ENCODE peak calls at places on chromosomes 1 and 21, in six cellular contexts. One of them, this sample, is unnamed.

GRCh38 chr1:155321577-155322497 is 1.1 kb downstream of the RUSC1 start:
- DNase-seq in stomach: no peak
- DNase-seq in neuronal stem cell: no peak
- DNase-seq in spleen: no peak
- DNase-seq in left lung: no peak
- DNase-seq in Peyer's patch: no peak
- DNase-seq in this sample: no peak

GRCh38 chr21:45356251-45356650 is 48.7 kb upstream of the COL18A1 start:
- DNase-seq in neuronal stem cell: no peak
- DNase-seq in left lung: no peak
- DNase-seq in spleen: no peak
- DNase-seq in stomach: no peak
- DNase-seq in Peyer's patch: no peak
- DNase-seq in this sample: no peak

GRCh38 chr1:108813326-108813725 is 43.6 kb downstream of the AKNAD1 start:
- DNase-seq in spleen: no peak
- DNase-seq in neuronal stem cell: no peak
- DNase-seq in Peyer's patch: no peak
- DNase-seq in left lung: no peak
- DNase-seq in stomach: no peak
- DNase-seq in this sample: no peak

GRCh38 chr1:197224160-197224559 is 43.9 kb upstream of the CRB1 start:
- DNase-seq in neuronal stem cell: no peak
- DNase-seq in Peyer's patch: no peak
- DNase-seq in left lung: no peak
- DNase-seq in spleen: no peak
- DNase-seq in stomach: no peak
- DNase-seq in this sample: no peak

GRCh38 chr21:35226960-35227741 is 178.0 kb upstream of the RUNX1 start:
- DNase-seq in Peyer's patch: peak; percentile 71
- DNase-seq in spleen: no peak
- DNase-seq in stomach: no peak
- DNase-seq in neuronal stem cell: no peak
- DNase-seq in left lung: no peak
- DNase-seq in this sample: no peak

GRCh38 chr1:216462061-216462775 is 39.0 kb upstream of the USH2A start:
- DNase-seq in Peyer's patch: no peak
- DNase-seq in neuronal stem cell: no peak
- DNase-seq in spleen: no peak
- DNase-seq in left lung: no peak
- DNase-seq in stomach: no peak
- DNase-seq in this sample: no peak

GRCh38 chr21:45420623-45421041 is 15.7 kb downstream of the COL18A1 start:
- DNase-seq in left lung: no peak
- DNase-seq in spleen: peak; percentile 54
- DNase-seq in Peyer's patch: no peak
- DNase-seq in neuronal stem cell: no peak
- DNase-seq in stomach: peak; percentile 63
- DNase-seq in this sample: no peak

GRCh38 chr1:110254604-110255003 is 44.5 kb downstream of the KCNC4 start:
- DNase-seq in Peyer's patch: no peak
- DNase-seq in left lung: no peak
- DNase-seq in stomach: no peak
- DNase-seq in spleen: no peak
- DNase-seq in neuronal stem cell: no peak
- DNase-seq in this sample: no peak

GRCh38 chr1:241799414-241799813 is 48.6 kb upstream of the EXO1 start:
- DNase-seq in Peyer's patch: no peak
- DNase-seq in spleen: no peak
- DNase-seq in stomach: no peak
- DNase-seq in left lung: no peak
- DNase-seq in neuronal stem cell: no peak
- DNase-seq in this sample: no peak

GRCh38 chr1:77759090-77760028 is at the start of gene USP33:
- DNase-seq in stomach: peak; percentile 91
- DNase-seq in neuronal stem cell: peak; percentile 80
- DNase-seq in left lung: peak; percentile 91
- DNase-seq in Peyer's patch: peak; percentile 89
- DNase-seq in spleen: peak; percentile 98
- DNase-seq in this sample: peak; percentile 93

GRCh38 chr21:32412998-32413504 is 545 bp downstream of the EVA1C start:
- DNase-seq in Peyer's patch: no peak
- DNase-seq in spleen: peak; percentile 81
- DNase-seq in neuronal stem cell: no peak
- DNase-seq in stomach: peak; percentile 57
- DNase-seq in left lung: peak; percentile 54
- DNase-seq in this sample: peak; percentile 44

GRCh38 chr1:9822897-9823692 is 670 bp downstream of the CLSTN1 start:
- DNase-seq in spleen: peak; percentile 84
- DNase-seq in stomach: no peak
- DNase-seq in Peyer's patch: peak; percentile 32
- DNase-seq in neuronal stem cell: no peak
- DNase-seq in left lung: no peak
- DNase-seq in this sample: peak; percentile 32

GRCh38 chr21:33418686-33419085 is 15.5 kb downstream of the IFNGR2 start:
- DNase-seq in left lung: no peak
- DNase-seq in Peyer's patch: no peak
- DNase-seq in spleen: no peak
- DNase-seq in neuronal stem cell: no peak
- DNase-seq in stomach: no peak
- DNase-seq in this sample: no peak

GRCh38 chr1:154474802-154475201 is 27.2 kb upstream of the TDRD10 start:
- DNase-seq in left lung: peak; percentile 85
- DNase-seq in stomach: peak; percentile 68
- DNase-seq in Peyer's patch: no peak
- DNase-seq in neuronal stem cell: no peak
- DNase-seq in spleen: no peak
- DNase-seq in this sample: no peak

GRCh38 chr1:58290685-58291372 is 255.7 kb downstream of the OMA1 start:
- DNase-seq in stomach: no peak
- DNase-seq in neuronal stem cell: peak; percentile 63
- DNase-seq in left lung: no peak
- DNase-seq in Peyer's patch: no peak
- DNase-seq in spleen: no peak
- DNase-seq in this sample: no peak

GRCh38 chr1:25795955-25796806 is 3.8 kb upstream of the SELENON start:
- DNase-seq in neuronal stem cell: no peak
- DNase-seq in stomach: peak; percentile 70
- DNase-seq in Peyer's patch: peak; percentile 37
- DNase-seq in spleen: no peak
- DNase-seq in left lung: no peak
- DNase-seq in this sample: peak; percentile 71

GRCh38 chr21:41242238-41242829 is 74.3 kb upstream of the FAM3B start:
- DNase-seq in spleen: no peak
- DNase-seq in Peyer's patch: no peak
- DNase-seq in stomach: no peak
- DNase-seq in neuronal stem cell: no peak
- DNase-seq in left lung: no peak
- DNase-seq in this sample: no peak

GRCh38 chr1:38075191-38075590 is 28.6 kb upstream of the POU3F1 start:
- DNase-seq in neuronal stem cell: no peak
- DNase-seq in stomach: no peak
- DNase-seq in Peyer's patch: no peak
- DNase-seq in left lung: no peak
- DNase-seq in spleen: no peak
- DNase-seq in this sample: no peak

GRCh38 chr1:43851561-43852338 is 81.9 kb upstream of the ARTN start:
- DNase-seq in neuronal stem cell: no peak
- DNase-seq in spleen: no peak
- DNase-seq in stomach: no peak
- DNase-seq in Peyer's patch: no peak
- DNase-seq in left lung: no peak
- DNase-seq in this sample: no peak

GRCh38 chr1:49051647-49052046 is 275.0 kb upstream of the BEND5 start:
- DNase-seq in stomach: no peak
- DNase-seq in neuronal stem cell: no peak
- DNase-seq in left lung: no peak
- DNase-seq in Peyer's patch: no peak
- DNase-seq in spleen: no peak
- DNase-seq in this sample: no peak

GRCh38 chr1:182570611-182570970 is 18.5 kb downstream of the RNASEL start:
- DNase-seq in neuronal stem cell: no peak
- DNase-seq in left lung: no peak
- DNase-seq in Peyer's patch: no peak
- DNase-seq in stomach: no peak
- DNase-seq in spleen: no peak
- DNase-seq in this sample: no peak
- H3K4me1 ChIP-seq in neuronal stem cell: no peaks in the 10 kb centered on the region
- H3K4me1 ChIP-seq in left lung: no peaks in the 10 kb centered on the region
- H3K4me1 ChIP-seq in Peyer's patch: no peaks in the 10 kb centered on the region
- H3K4me1 ChIP-seq in stomach: no peaks in the 10 kb centered on the region
- H3K4me1 ChIP-seq in spleen: peaks cover 19% of the 10 kb centered on the region
- H3K4me1 ChIP-seq in this sample: no peaks in the 10 kb centered on the region

GRCh38 chr1:145985129-145985501 is 11.3 kb downstream of the TXNIP start:
- DNase-seq in neuronal stem cell: no peak
- DNase-seq in spleen: no peak
- DNase-seq in left lung: peak; percentile 32
- DNase-seq in Peyer's patch: no peak
- DNase-seq in stomach: peak; percentile 65
- DNase-seq in this sample: no peak
- H3K4me1 ChIP-seq in neuronal stem cell: peaks cover 7% of the 10 kb centered on the region
- H3K4me1 ChIP-seq in spleen: peaks cover 100% of the 10 kb centered on the region
- H3K4me1 ChIP-seq in left lung: peaks cover 24% of the 10 kb centered on the region
- H3K4me1 ChIP-seq in Peyer's patch: peaks cover 9% of the 10 kb centered on the region
- H3K4me1 ChIP-seq in stomach: peaks cover 71% of the 10 kb centered on the region
- H3K4me1 ChIP-seq in this sample: peaks cover 40% of the 10 kb centered on the region

DNA sequence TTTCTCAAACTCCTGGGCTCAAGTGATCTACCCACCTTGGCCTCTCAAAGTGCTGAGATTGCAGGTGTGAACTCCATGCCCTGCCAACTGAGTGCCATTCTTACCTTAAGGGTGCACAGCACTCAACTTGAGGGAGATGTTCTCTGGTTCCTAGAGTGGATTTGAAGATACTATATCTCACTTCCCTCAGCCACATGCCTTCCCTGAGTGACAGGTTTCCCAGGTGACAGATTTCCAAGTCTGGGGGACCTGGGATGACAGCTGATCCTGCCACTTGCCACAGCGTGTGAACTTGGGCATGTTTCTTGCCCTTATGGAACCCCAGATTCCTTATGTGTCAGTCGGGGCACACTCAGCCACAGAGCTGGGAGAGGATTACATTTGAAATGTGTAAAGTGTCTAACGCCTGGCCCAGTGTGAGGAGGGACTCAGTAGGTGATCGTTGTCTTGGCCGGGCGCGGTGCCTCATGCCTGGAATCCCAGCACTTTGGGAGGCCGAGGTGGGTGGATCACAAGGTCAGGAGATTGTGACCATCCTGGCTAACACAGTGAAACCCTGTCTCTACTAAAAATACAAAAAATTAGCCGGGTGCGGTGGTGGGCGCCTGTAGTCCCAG is 29.6 kb upstream of the BTG2 start:
- DNase-seq in left lung: no peak
- DNase-seq in spleen: peak; percentile 51
- DNase-seq in Peyer's patch: no peak
- DNase-seq in neuronal stem cell: no peak
- DNase-seq in stomach: no peak
- DNase-seq in this sample: peak; percentile 7
- H3K4me1 ChIP-seq in left lung: peaks cover 9% of the 10 kb centered on the region
- H3K4me1 ChIP-seq in spleen: peaks cover 95% of the 10 kb centered on the region
- H3K4me1 ChIP-seq in Peyer's patch: peaks cover 3% of the 10 kb centered on the region
- H3K4me1 ChIP-seq in neuronal stem cell: peaks cover 22% of the 10 kb centered on the region
- H3K4me1 ChIP-seq in stomach: peaks cover 53% of the 10 kb centered on the region
- H3K4me1 ChIP-seq in this sample: peaks cover 31% of the 10 kb centered on the region

DNA sequence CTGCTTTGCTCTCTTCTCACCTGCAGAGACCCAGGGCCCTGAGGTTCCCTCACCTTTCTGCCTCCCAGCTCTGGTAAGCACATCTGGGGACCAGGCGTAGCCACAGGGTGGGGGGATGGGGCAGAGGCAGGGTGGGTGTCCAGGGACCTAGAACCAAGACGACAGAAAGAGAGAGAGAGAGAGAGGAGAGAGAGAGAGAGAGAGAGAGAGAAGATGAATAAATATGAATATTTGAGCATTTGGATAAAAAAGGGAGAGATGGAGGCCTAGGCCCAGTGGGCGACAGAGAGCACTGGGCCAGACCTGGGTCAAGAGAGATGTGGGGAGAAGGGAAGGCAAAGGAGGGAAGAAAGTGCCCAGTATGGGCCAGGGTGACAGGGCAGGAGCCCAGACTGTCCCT is 32.8 kb downstream of the FOXO6 start:
- DNase-seq in left lung: no peak
- DNase-seq in Peyer's patch: no peak
- DNase-seq in neuronal stem cell: no peak
- DNase-seq in stomach: no peak
- DNase-seq in spleen: no peak
- DNase-seq in this sample: no peak
- H3K4me1 ChIP-seq in left lung: no peaks in the 10 kb centered on the region
- H3K4me1 ChIP-seq in Peyer's patch: no peaks in the 10 kb centered on the region
- H3K4me1 ChIP-seq in neuronal stem cell: peaks cover 20% of the 10 kb centered on the region
- H3K4me1 ChIP-seq in stomach: no peaks in the 10 kb centered on the region
- H3K4me1 ChIP-seq in spleen: peaks cover 4% of the 10 kb centered on the region
- H3K4me1 ChIP-seq in this sample: peaks cover 1% of the 10 kb centered on the region

GRCh38 chr1:93775224-93775623 is 93.6 kb upstream of the BCAR3 start:
- DNase-seq in spleen: no peak
- DNase-seq in neuronal stem cell: no peak
- DNase-seq in Peyer's patch: no peak
- DNase-seq in left lung: peak; percentile 66
- DNase-seq in stomach: no peak
- DNase-seq in this sample: no peak

GRCh38 chr1:93777255-93777654 is 95.6 kb upstream of the BCAR3 start:
- DNase-seq in spleen: no peak
- DNase-seq in neuronal stem cell: no peak
- DNase-seq in left lung: no peak
- DNase-seq in Peyer's patch: no peak
- DNase-seq in stomach: no peak
- DNase-seq in this sample: no peak

GRCh38 chr1:93776728-93777127 is 95.1 kb upstream of the BCAR3 start:
- DNase-seq in spleen: no peak
- DNase-seq in stomach: no peak
- DNase-seq in Peyer's patch: no peak
- DNase-seq in left lung: no peak
- DNase-seq in neuronal stem cell: no peak
- DNase-seq in this sample: no peak

GRCh38 chr1:93773049-93773838 is 91.6 kb upstream of the BCAR3 start:
- DNase-seq in neuronal stem cell: no peak
- DNase-seq in stomach: no peak
- DNase-seq in Peyer's patch: no peak
- DNase-seq in left lung: no peak
- DNase-seq in spleen: no peak
- DNase-seq in this sample: no peak

DNA sequence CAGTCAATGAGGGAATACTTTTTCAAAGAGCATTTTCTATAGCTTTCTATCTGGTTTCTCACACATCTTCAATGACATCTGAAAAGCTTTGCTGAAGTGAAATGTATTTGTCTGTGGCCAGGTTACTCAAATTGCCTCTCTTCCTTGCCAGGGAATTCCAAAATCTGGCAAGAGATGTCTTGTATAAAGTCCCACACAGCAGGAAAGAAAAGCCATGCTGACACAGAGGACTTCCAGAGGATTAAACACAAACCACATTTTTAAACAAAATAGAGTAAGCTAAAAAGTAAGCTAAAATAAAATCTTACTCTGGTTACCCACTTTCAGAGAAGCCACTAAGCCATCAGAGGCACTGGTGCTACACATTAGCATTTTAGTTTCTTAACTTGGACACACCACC is 93.1 kb upstream of the BCAR3 start:
- DNase-seq in neuronal stem cell: no peak
- DNase-seq in left lung: no peak
- DNase-seq in Peyer's patch: no peak
- DNase-seq in stomach: no peak
- DNase-seq in spleen: no peak
- DNase-seq in this sample: no peak
- H3K4me1 ChIP-seq in neuronal stem cell: peaks cover 10% of the 10 kb centered on the region
- H3K4me1 ChIP-seq in left lung: no peaks in the 10 kb centered on the region
- H3K4me1 ChIP-seq in Peyer's patch: no peaks in the 10 kb centered on the region
- H3K4me1 ChIP-seq in stomach: no peaks in the 10 kb centered on the region
- H3K4me1 ChIP-seq in spleen: no peaks in the 10 kb centered on the region
- H3K4me1 ChIP-seq in this sample: no peaks in the 10 kb centered on the region

This sample was measured in pancreas.